ENCODE peak calls at places on chromosomes 12 and 14, in seven cellular contexts. V is IMR-90, F is H1, E is neuronal stem cell, B is trophoblast cell, T is mesenchymal stem cell, R is mesendoderm. J is an unnamed sample.

GRCh38 chr12:109738209-109738608 is 24.6 kb downstream of the FAM222A start:
- DNase-seq in T (no peak), B (no peak), F (no peak), E (no peak), R (no peak), V (no peak), J (no peak)

GRCh38 chr12:57135939-57136338 is 7.7 kb downstream of the LRP1 start:
- DNase-seq in E (no peak), F (no peak), T (peak), V (peak), B (no peak), R (no peak), J (peak)

GRCh38 chr14:79011091-79011919 is 841.1 kb downstream of the NRXN3 start:
- DNase-seq in B (no peak), F (no peak), R (peak), E (peak), T (peak), V (peak), J (peak)

GRCh38 chr14:86296173-86296572 is 766.2 kb downstream of the FLRT2 start:
- DNase-seq in E (no peak), B (no peak), F (no peak), T (peak), R (no peak), V (peak), J (no peak)

GRCh38 chr14:24430143-24430681 is 458 bp downstream of the KHNYN start:
- DNase-seq in B (peak), E (peak), F (peak), V (peak), T (peak), R (peak), J (peak)

GRCh38 chr12:12086331-12086730 is 15.6 kb downstream of the BCL2L14 start:
- DNase-seq in V (no peak), B (no peak), F (no peak), T (no peak), E (no peak), R (peak), J (peak)

GRCh38 chr12:75560167-75560566 is 48.8 kb upstream of the KRR1 start:
- DNase-seq in F (no peak), B (no peak), T (peak), R (peak), V (peak), E (no peak), J (no peak)

GRCh38 chr12:84661732-84662326 is 250.8 kb downstream of the SLC6A15 start:
- DNase-seq in B (no peak), T (peak), V (peak), R (no peak), F (no peak), E (no peak), J (no peak)

GRCh38 chr12:12896261-12896660 is 4.9 kb downstream of the GPRC5A start:
- DNase-seq in T (peak), R (no peak), V (peak), E (no peak), B (no peak), F (no peak), J (no peak)

GRCh38 chr12:47835831-47836155 is 16.1 kb upstream of the HDAC7 start:
- DNase-seq in E (no peak), R (no peak), T (no peak), V (no peak), B (no peak), F (no peak), J (peak)

GRCh38 chr14:105710119-105711057 is 184.0 kb downstream of the TMEM121 start:
- DNase-seq in V (no peak), T (no peak), F (no peak), R (no peak), E (no peak), B (no peak), J (no peak)

GRCh38 chr12:110039085-110039807 is 9.1 kb downstream of the C12orf76 start:
- DNase-seq in R (peak), T (peak), B (peak), V (peak), E (no peak), F (no peak), J (peak)

DNA sequence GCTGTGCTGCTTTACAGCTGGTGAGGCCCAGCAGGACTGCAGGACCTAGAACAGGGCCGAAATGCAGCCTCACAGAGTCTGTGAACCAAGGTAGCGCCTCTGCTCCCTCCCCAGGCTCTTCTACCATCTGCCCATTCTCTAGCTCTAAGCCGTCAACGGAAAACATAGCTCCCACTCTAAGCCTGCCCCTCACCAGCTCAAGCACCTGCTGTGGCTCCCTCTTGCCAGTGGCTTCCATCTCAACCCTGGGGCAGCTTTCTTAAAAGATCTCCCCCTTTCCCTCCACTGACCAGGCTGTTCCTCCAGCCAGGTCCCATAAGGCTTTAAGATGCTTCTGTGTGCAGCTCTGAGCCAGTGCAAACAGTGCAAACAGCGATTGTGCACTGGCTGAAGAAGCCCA is 61.3 kb downstream of the RFLNA start:
- DNase-seq in F (no peak), E (no peak), V (no peak), B (no peak), T (no peak), R (no peak), J (no peak)
- H2BK5ac ChIP-seq in F (no peak), E (peak), V (no peak), B (no peak), T (no peak), R (no peak), J (no peak)

GRCh38 chr12:23569388-23569787 is 380.1 kb downstream of the SOX5 start:
- DNase-seq in B (no peak), V (no peak), F (no peak), T (no peak), R (no peak), E (no peak), J (no peak)
- H2BK5ac ChIP-seq in B (no peak), V (no peak), F (no peak), T (no peak), R (no peak), E (no peak), J (no peak)

DNA sequence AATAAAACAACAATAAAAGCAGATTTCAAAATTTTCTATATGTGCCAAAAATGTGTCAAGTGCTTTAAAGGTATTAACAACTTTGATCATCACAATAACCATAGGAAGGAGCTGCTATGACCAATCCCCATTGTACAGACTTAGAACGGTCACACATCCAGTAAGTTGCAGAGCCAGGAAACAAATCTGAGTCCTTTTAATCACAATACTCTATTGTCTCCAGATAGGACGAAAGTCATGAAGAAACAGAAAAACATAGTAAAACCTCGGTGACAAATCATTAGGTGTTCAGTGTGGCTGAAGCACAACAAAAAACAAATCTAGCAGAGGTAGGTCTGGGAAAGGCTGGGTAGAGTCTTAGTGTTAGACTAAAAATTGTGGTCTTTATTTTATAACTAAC is 178.8 kb downstream of the GRIP1 start:
- DNase-seq in R (no peak), B (no peak), T (no peak), E (no peak), V (no peak), F (no peak), J (no peak)
- H2BK5ac ChIP-seq in R (peak), B (no peak), T (no peak), E (no peak), V (no peak), F (peak), J (no peak)

GRCh38 chr14:91302391-91302790 is 57.9 kb upstream of the GPR68 start:
- DNase-seq in F (no peak), V (no peak), B (no peak), R (no peak), T (no peak), E (no peak), J (no peak)

GRCh38 chr14:91300283-91300841 is 55.9 kb upstream of the GPR68 start:
- DNase-seq in V (peak), R (no peak), T (peak), E (no peak), B (no peak), F (no peak), J (no peak)

GRCh38 chr14:91299483-91300115 is 55.1 kb upstream of the GPR68 start:
- DNase-seq in E (no peak), V (no peak), F (no peak), T (no peak), B (no peak), R (no peak), J (no peak)

GRCh38 chr14:91303091-91303923 is 58.8 kb upstream of the GPR68 start:
- DNase-seq in T (no peak), E (peak), V (no peak), F (peak), R (peak), B (no peak), J (peak)

GRCh38 chr14:91300957-91301356 is 56.5 kb upstream of the GPR68 start:
- DNase-seq in F (no peak), B (no peak), T (no peak), E (no peak), R (no peak), V (no peak), J (no peak)
- H2BK5ac ChIP-seq in F (no peak), B (no peak), T (no peak), E (no peak), R (no peak), V (no peak), J (no peak)